ENCODE peak calls at places on chromosomes 12 and 14, in six cellular contexts. One of them, this sample, is unnamed.

GRCh38 chr12:88753074-88753473 is 172.8 kb upstream of the KITLG start:
- DNase-seq in CD4-positive, CD25-positive, alpha-beta regulatory T cell: no peak
- DNase-seq in effector memory CD8-positive, alpha-beta T cell: no peak
- DNase-seq in glomerular endothelial cell: peak
- DNase-seq in hippocampal formation: no peak
- DNase-seq in heart left ventricle: no peak
- DNase-seq in this sample: no peak

GRCh38 chr14:76812093-76812421 is 625 bp downstream of the ANGEL1 start:
- DNase-seq in CD4-positive, CD25-positive, alpha-beta regulatory T cell: no peak
- DNase-seq in effector memory CD8-positive, alpha-beta T cell: no peak
- DNase-seq in glomerular endothelial cell: no peak
- DNase-seq in hippocampal formation: no peak
- DNase-seq in heart left ventricle: no peak
- DNase-seq in this sample: no peak

GRCh38 chr12:84919271-84919670 is 6.7 kb upstream of the SLC6A15 start:
- DNase-seq in CD4-positive, CD25-positive, alpha-beta regulatory T cell: no peak
- DNase-seq in effector memory CD8-positive, alpha-beta T cell: no peak
- DNase-seq in glomerular endothelial cell: no peak
- DNase-seq in hippocampal formation: no peak
- DNase-seq in heart left ventricle: no peak
- DNase-seq in this sample: no peak

GRCh38 chr14:32934891-32935633 is 3.6 kb upstream of the NPAS3 start:
- DNase-seq in CD4-positive, CD25-positive, alpha-beta regulatory T cell: no peak
- DNase-seq in effector memory CD8-positive, alpha-beta T cell: no peak
- DNase-seq in glomerular endothelial cell: no peak
- DNase-seq in hippocampal formation: no peak
- DNase-seq in heart left ventricle: peak
- DNase-seq in this sample: no peak

GRCh38 chr12:110745632-110746284 is 3.1 kb upstream of the PPP1CC start:
- DNase-seq in CD4-positive, CD25-positive, alpha-beta regulatory T cell: no peak
- DNase-seq in effector memory CD8-positive, alpha-beta T cell: no peak
- DNase-seq in glomerular endothelial cell: no peak
- DNase-seq in hippocampal formation: no peak
- DNase-seq in heart left ventricle: no peak
- DNase-seq in this sample: no peak

GRCh38 chr12:78403136-78403535 is 461.4 kb upstream of the SYT1 start:
- DNase-seq in CD4-positive, CD25-positive, alpha-beta regulatory T cell: no peak
- DNase-seq in effector memory CD8-positive, alpha-beta T cell: no peak
- DNase-seq in glomerular endothelial cell: no peak
- DNase-seq in hippocampal formation: no peak
- DNase-seq in heart left ventricle: no peak
- DNase-seq in this sample: peak

GRCh38 chr14:59547310-59547709 is 29.3 kb downstream of the CCDC175 start:
- DNase-seq in CD4-positive, CD25-positive, alpha-beta regulatory T cell: no peak
- DNase-seq in effector memory CD8-positive, alpha-beta T cell: no peak
- DNase-seq in glomerular endothelial cell: no peak
- DNase-seq in hippocampal formation: no peak
- DNase-seq in heart left ventricle: no peak
- DNase-seq in this sample: no peak

GRCh38 chr12:58412466-58412865 is 471.1 kb downstream of the ATP23 start:
- DNase-seq in CD4-positive, CD25-positive, alpha-beta regulatory T cell: no peak
- DNase-seq in effector memory CD8-positive, alpha-beta T cell: no peak
- DNase-seq in glomerular endothelial cell: no peak
- DNase-seq in hippocampal formation: no peak
- DNase-seq in heart left ventricle: no peak
- DNase-seq in this sample: no peak

GRCh38 chr12:52975204-52975603 is 26.3 kb downstream of the KRT18 start:
- DNase-seq in CD4-positive, CD25-positive, alpha-beta regulatory T cell: no peak
- DNase-seq in effector memory CD8-positive, alpha-beta T cell: no peak
- DNase-seq in glomerular endothelial cell: no peak
- DNase-seq in hippocampal formation: no peak
- DNase-seq in heart left ventricle: no peak
- DNase-seq in this sample: no peak

GRCh38 chr14:23566782-23567185 is 807 bp downstream of the AP1G2 start:
- DNase-seq in CD4-positive, CD25-positive, alpha-beta regulatory T cell: no peak
- DNase-seq in effector memory CD8-positive, alpha-beta T cell: no peak
- DNase-seq in glomerular endothelial cell: no peak
- DNase-seq in hippocampal formation: no peak
- DNase-seq in heart left ventricle: no peak
- DNase-seq in this sample: no peak

GRCh38 chr12:123982269-123982668 is 9.3 kb downstream of the ZNF664 start:
- DNase-seq in CD4-positive, CD25-positive, alpha-beta regulatory T cell: no peak
- DNase-seq in effector memory CD8-positive, alpha-beta T cell: no peak
- DNase-seq in glomerular endothelial cell: no peak
- DNase-seq in hippocampal formation: no peak
- DNase-seq in heart left ventricle: no peak
- DNase-seq in this sample: no peak

GRCh38 chr12:69623970-69624369 is 13.3 kb upstream of the LRRC10 start:
- DNase-seq in CD4-positive, CD25-positive, alpha-beta regulatory T cell: no peak
- DNase-seq in effector memory CD8-positive, alpha-beta T cell: no peak
- DNase-seq in glomerular endothelial cell: no peak
- DNase-seq in hippocampal formation: no peak
- DNase-seq in heart left ventricle: peak
- DNase-seq in this sample: no peak

GRCh38 chr12:69332815-69333358 is 15.3 kb upstream of the LYZ start:
- DNase-seq in CD4-positive, CD25-positive, alpha-beta regulatory T cell: no peak
- DNase-seq in effector memory CD8-positive, alpha-beta T cell: no peak
- DNase-seq in glomerular endothelial cell: no peak
- DNase-seq in hippocampal formation: no peak
- DNase-seq in heart left ventricle: no peak
- DNase-seq in this sample: no peak

GRCh38 chr14:95467657-95468056 is 48.8 kb downstream of the SYNE3 start:
- DNase-seq in CD4-positive, CD25-positive, alpha-beta regulatory T cell: no peak
- DNase-seq in effector memory CD8-positive, alpha-beta T cell: no peak
- DNase-seq in glomerular endothelial cell: no peak
- DNase-seq in hippocampal formation: no peak
- DNase-seq in heart left ventricle: no peak
- DNase-seq in this sample: no peak

GRCh38 chr12:80325167-80325959 is 118.7 kb upstream of the PTPRQ start:
- DNase-seq in CD4-positive, CD25-positive, alpha-beta regulatory T cell: no peak
- DNase-seq in effector memory CD8-positive, alpha-beta T cell: no peak
- DNase-seq in glomerular endothelial cell: no peak
- DNase-seq in hippocampal formation: no peak
- DNase-seq in heart left ventricle: no peak
- DNase-seq in this sample: no peak

GRCh38 chr14:55699131-55700057 is 119.4 kb downstream of the KTN1 start:
- DNase-seq in CD4-positive, CD25-positive, alpha-beta regulatory T cell: no peak
- DNase-seq in effector memory CD8-positive, alpha-beta T cell: no peak
- DNase-seq in glomerular endothelial cell: no peak
- DNase-seq in hippocampal formation: no peak
- DNase-seq in heart left ventricle: no peak
- DNase-seq in this sample: no peak

GRCh38 chr14:33332497-33332896 is 393.8 kb downstream of the NPAS3 start:
- DNase-seq in CD4-positive, CD25-positive, alpha-beta regulatory T cell: no peak
- DNase-seq in effector memory CD8-positive, alpha-beta T cell: no peak
- DNase-seq in glomerular endothelial cell: no peak
- DNase-seq in hippocampal formation: peak
- DNase-seq in heart left ventricle: no peak
- DNase-seq in this sample: no peak

GRCh38 chr12:111687255-111687654 is 1.4 kb downstream of the ACAD10 start:
- DNase-seq in CD4-positive, CD25-positive, alpha-beta regulatory T cell: no peak
- DNase-seq in effector memory CD8-positive, alpha-beta T cell: no peak
- DNase-seq in glomerular endothelial cell: no peak
- DNase-seq in hippocampal formation: no peak
- DNase-seq in heart left ventricle: no peak
- DNase-seq in this sample: no peak

GRCh38 chr12:31749024-31749704 is 20.3 kb upstream of the AMN1 start:
- DNase-seq in CD4-positive, CD25-positive, alpha-beta regulatory T cell: peak
- DNase-seq in effector memory CD8-positive, alpha-beta T cell: peak
- DNase-seq in glomerular endothelial cell: peak
- DNase-seq in hippocampal formation: no peak
- DNase-seq in heart left ventricle: no peak
- DNase-seq in this sample: peak

GRCh38 chr14:45212231-45212630 is 40.8 kb downstream of the MIS18BP1 start:
- DNase-seq in CD4-positive, CD25-positive, alpha-beta regulatory T cell: no peak
- DNase-seq in effector memory CD8-positive, alpha-beta T cell: no peak
- DNase-seq in glomerular endothelial cell: no peak
- DNase-seq in hippocampal formation: no peak
- DNase-seq in heart left ventricle: no peak
- DNase-seq in this sample: no peak

GRCh38 chr12:109951136-109951535 is 45.0 kb downstream of the GIT2 start:
- DNase-seq in CD4-positive, CD25-positive, alpha-beta regulatory T cell: no peak
- DNase-seq in effector memory CD8-positive, alpha-beta T cell: no peak
- DNase-seq in glomerular endothelial cell: no peak
- DNase-seq in hippocampal formation: no peak
- DNase-seq in heart left ventricle: no peak
- DNase-seq in this sample: no peak

GRCh38 chr14:49134940-49135339 is 451.2 kb downstream of the RPS29 start:
- DNase-seq in CD4-positive, CD25-positive, alpha-beta regulatory T cell: no peak
- DNase-seq in effector memory CD8-positive, alpha-beta T cell: no peak
- DNase-seq in glomerular endothelial cell: no peak
- DNase-seq in hippocampal formation: no peak
- DNase-seq in heart left ventricle: no peak
- DNase-seq in this sample: no peak

GRCh38 chr12:57112492-57113294 is 1.5 kb upstream of the STAT6 start:
- DNase-seq in CD4-positive, CD25-positive, alpha-beta regulatory T cell: no peak
- DNase-seq in effector memory CD8-positive, alpha-beta T cell: no peak
- DNase-seq in glomerular endothelial cell: no peak
- DNase-seq in hippocampal formation: no peak
- DNase-seq in heart left ventricle: no peak
- DNase-seq in this sample: no peak

GRCh38 chr12:93373847-93374723 is 3.6 kb upstream of the NUDT4 start:
- DNase-seq in CD4-positive, CD25-positive, alpha-beta regulatory T cell: no peak
- DNase-seq in effector memory CD8-positive, alpha-beta T cell: no peak
- DNase-seq in glomerular endothelial cell: no peak
- DNase-seq in hippocampal formation: no peak
- DNase-seq in heart left ventricle: no peak
- DNase-seq in this sample: no peak

GRCh38 chr14:95998656-95999055 is 40.5 kb upstream of the C14orf132 start:
- DNase-seq in CD4-positive, CD25-positive, alpha-beta regulatory T cell: no peak
- DNase-seq in effector memory CD8-positive, alpha-beta T cell: no peak
- DNase-seq in glomerular endothelial cell: no peak
- DNase-seq in hippocampal formation: peak
- DNase-seq in heart left ventricle: no peak
- DNase-seq in this sample: no peak

GRCh38 chr14:71165650-71166049 is 258.4 kb downstream of the PCNX1 start:
- DNase-seq in CD4-positive, CD25-positive, alpha-beta regulatory T cell: no peak
- DNase-seq in effector memory CD8-positive, alpha-beta T cell: no peak
- DNase-seq in glomerular endothelial cell: no peak
- DNase-seq in hippocampal formation: no peak
- DNase-seq in heart left ventricle: no peak
- DNase-seq in this sample: no peak

GRCh38 chr12:124727922-124728321 is 135.7 kb downstream of the SCARB1 start:
- DNase-seq in CD4-positive, CD25-positive, alpha-beta regulatory T cell: no peak
- DNase-seq in effector memory CD8-positive, alpha-beta T cell: no peak
- DNase-seq in glomerular endothelial cell: no peak
- DNase-seq in hippocampal formation: no peak
- DNase-seq in heart left ventricle: no peak
- DNase-seq in this sample: no peak

GRCh38 chr12:69886715-69887114 is 61.7 kb downstream of the MYRFL start:
- DNase-seq in CD4-positive, CD25-positive, alpha-beta regulatory T cell: no peak
- DNase-seq in effector memory CD8-positive, alpha-beta T cell: no peak
- DNase-seq in glomerular endothelial cell: no peak
- DNase-seq in hippocampal formation: no peak
- DNase-seq in heart left ventricle: no peak
- DNase-seq in this sample: no peak

This sample was measured in NCI-H1930.